ENCODE peak calls at places on chromosomes 4 and X, in six cellular contexts. N is astrocyte of the spinal cord, G is choroid plexus epithelial cell, W is NB4, P is K562, V is fibroblast of lung. S is an unnamed sample.

GRCh38 chrX:120741452-120741851 is 111.6 kb upstream of the C1GALT1C1 start:
- DNase-seq in N (no peak), G (no peak), W (no peak), P (no peak), V (no peak), S (no peak)

GRCh38 chr4:87209696-87210095 is 10.7 kb downstream of the KLHL8 start:
- DNase-seq in N (no peak), G (no peak), W (peak), P (peak), V (no peak), S (no peak)

GRCh38 chr4:124030038-124030638 is 633.5 kb downstream of the SPRY1 start:
- DNase-seq in N (no peak), G (no peak), W (no peak), P (no peak), V (no peak), S (no peak)

GRCh38 chr4:108204518-108204917 is 35.8 kb upstream of the LEF1 start:
- DNase-seq in N (peak), G (no peak), W (no peak), P (no peak), V (peak), S (no peak)

GRCh38 chr4:177441061-177441802 is 1.0 kb downstream of the AGA start:
- DNase-seq in N (peak), G (peak), W (peak), P (peak), V (peak), S (no peak)

GRCh38 chr4:23932935-23933334 is 43.1 kb upstream of the PPARGC1A start:
- DNase-seq in N (peak), G (peak), W (no peak), P (no peak), V (peak), S (peak)

GRCh38 chr4:83282049-83282535 is 2.5 kb downstream of the COQ2 start:
- DNase-seq in N (peak), G (peak), W (peak), P (peak), V (peak), S (peak)

GRCh38 chrX:57596109-57596870 is 4.5 kb downstream of the ZXDB start:
- DNase-seq in N (no peak), G (no peak), W (no peak), P (peak), V (no peak), S (no peak)

GRCh38 chr4:134622194-134622593 is 420.6 kb upstream of the PABPC4L start:
- DNase-seq in N (no peak), G (no peak), W (no peak), P (no peak), V (no peak), S (no peak)

GRCh38 chr4:136713140-136713539 is 819.2 kb downstream of the PCDH18 start:
- DNase-seq in N (peak), G (peak), W (no peak), P (no peak), V (peak), S (no peak)

GRCh38 chr4:43680416-43680815 is 768.2 kb downstream of the KCTD8 start:
- DNase-seq in N (no peak), G (no peak), W (no peak), P (no peak), V (no peak), S (no peak)

GRCh38 chr4:3654036-3654807 is 112.0 kb upstream of the ADRA2C start:
- DNase-seq in N (no peak), G (no peak), W (no peak), P (no peak), V (no peak), S (no peak)

GRCh38 chr4:92184566-92184965 is 119.2 kb upstream of the GRID2 start:
- DNase-seq in N (peak), G (no peak), W (no peak), P (peak), V (peak), S (peak)

GRCh38 chrX:856901-857300 is 226.3 kb downstream of the SHOX start:
- DNase-seq in N (no peak), G (no peak), W (peak), P (no peak), V (no peak), S (peak)

GRCh38 chrX:149825424-149825823 is 43.7 kb downstream of the MAGEA9 start:
- DNase-seq in N (no peak), G (peak), W (peak), P (peak), V (no peak), S (no peak)

GRCh38 chrX:84153538-84153937 is 34.5 kb downstream of the RPS6KA6 start:
- DNase-seq in N (no peak), G (no peak), W (no peak), P (no peak), V (peak), S (no peak)

GRCh38 chr4:138609943-138610350 is 367.8 kb upstream of the SLC7A11 start:
- DNase-seq in N (peak), G (peak), W (no peak), P (peak), V (peak), S (peak)

GRCh38 chr4:78612398-78613005 is 60.9 kb downstream of the ANXA3 start:
- DNase-seq in N (peak), G (peak), W (peak), P (peak), V (peak), S (no peak)

GRCh38 chrX:40474205-40474626 is 106.6 kb upstream of the ATP6AP2 start:
- DNase-seq in N (peak), G (peak), W (no peak), P (no peak), V (peak), S (no peak)

GRCh38 chrX:73728518-73729023 is 165.6 kb downstream of the CHIC1 start:
- DNase-seq in N (no peak), G (no peak), W (no peak), P (no peak), V (no peak), S (no peak)

GRCh38 chr4:129355529-129355928 is 259.6 kb downstream of the C4orf33 start:
- DNase-seq in N (peak), G (peak), W (no peak), P (no peak), V (peak), S (no peak)

GRCh38 chr4:163548481-163549243 is 54.2 kb downstream of the TMA16 start:
- DNase-seq in N (peak), G (peak), W (peak), P (peak), V (peak), S (peak)

GRCh38 chr4:99886146-99886545 is 8.1 kb downstream of the LAMTOR3 start:
- DNase-seq in N (peak), G (peak), W (no peak), P (no peak), V (peak), S (no peak)

GRCh38 chr4:145736241-145736831 is 56.4 kb downstream of the C4orf51 start:
- DNase-seq in N (peak), G (no peak), W (no peak), P (no peak), V (peak), S (no peak)

GRCh38 chrX:63488546-63489373 is 137.6 kb upstream of the SPIN4 start:
- DNase-seq in N (no peak), G (no peak), W (no peak), P (no peak), V (no peak), S (no peak)

GRCh38 chr4:1594871-1595788 is 89.0 kb downstream of the FAM53A start:
- DNase-seq in N (no peak), G (no peak), W (no peak), P (no peak), V (no peak), S (no peak)

GRCh38 chr4:86442881-86443280 is 83.0 kb upstream of the MAPK10 start:
- DNase-seq in N (no peak), G (no peak), W (no peak), P (no peak), V (no peak), S (no peak)

GRCh38 chrX:56994375-56995270 is 718 bp downstream of the SPIN3 start:
- DNase-seq in N (peak), G (no peak), W (no peak), P (no peak), V (peak), S (no peak)

GRCh38 chr4:81565137-81565870 is 93.6 kb upstream of the RASGEF1B start:
- DNase-seq in N (peak), G (peak), W (no peak), P (peak), V (peak), S (peak)

GRCh38 chr4:26145212-26145611 is 175.6 kb upstream of the RBPJ start:
- DNase-seq in N (no peak), G (no peak), W (no peak), P (no peak), V (no peak), S (no peak)

GRCh38 chr4:15327311-15328298 is 100.2 kb upstream of the C1QTNF7 start:
- DNase-seq in N (peak), G (peak), W (no peak), P (no peak), V (peak), S (peak)
- H3K4me3 ChIP-seq in N (no peak), G (no peak), W (no peak), P (no peak), V (no peak), S (no peak)

GRCh38 chrX:14026121-14026520 is 3.6 kb downstream of the GEMIN8 start:
- DNase-seq in N (no peak), G (no peak), W (no peak), P (no peak), V (no peak), S (no peak)

GRCh38 chrX:14029039-14029424 is 660 bp downstream of the GEMIN8 start:
- DNase-seq in N (no peak), G (no peak), W (peak), P (peak), V (no peak), S (no peak)

GRCh38 chrX:14027031-14027430 is 2.7 kb downstream of the GEMIN8 start:
- DNase-seq in N (peak), G (peak), W (peak), P (no peak), V (peak), S (no peak)

GRCh38 chrX:14028473-14028872 is 1.2 kb downstream of the GEMIN8 start:
- DNase-seq in N (no peak), G (no peak), W (no peak), P (no peak), V (no peak), S (no peak)

DNA sequence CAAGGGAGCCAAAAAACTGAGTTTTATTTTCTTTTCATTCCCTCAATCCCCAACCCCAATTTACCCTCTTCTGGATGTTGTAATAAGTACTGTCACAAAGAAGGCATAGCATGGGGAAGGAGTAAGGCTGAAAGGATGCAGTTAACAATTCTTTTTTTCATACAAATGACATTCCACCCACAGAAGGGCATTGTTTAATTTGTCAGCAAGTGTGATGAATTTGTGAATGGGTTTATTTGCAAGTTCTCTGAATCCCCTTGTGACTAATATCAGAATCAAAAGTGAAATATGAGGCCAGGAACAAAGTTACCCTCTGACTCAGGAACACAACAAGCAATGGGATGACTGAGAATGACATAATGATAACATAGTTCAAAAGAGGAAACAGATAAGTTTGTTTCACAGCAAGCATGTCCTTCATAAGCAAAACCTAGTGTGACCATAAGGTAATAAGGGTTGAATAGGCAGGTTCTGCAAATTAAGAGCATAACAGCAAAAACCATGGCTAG is 2.1 kb downstream of the GEMIN8 start:
- DNase-seq in N (peak), G (peak), W (peak), P (peak), V (peak), S (peak)
- H3K4me3 ChIP-seq in N (no peak), G (no peak), W (peak), P (no peak), V (peak), S (no peak)

GRCh38 chr4:65538571-65538970 is 131.7 kb downstream of the EPHA5 start:
- DNase-seq in N (peak), G (peak), W (no peak), P (no peak), V (peak), S (peak)
- H3K4me3 ChIP-seq in N (no peak), G (no peak), W (no peak), P (no peak), V (no peak), S (no peak)

GRCh38 chr4:174119051-174119450 is 164.4 kb downstream of the FBXO8 start:
- DNase-seq in N (peak), G (peak), W (peak), P (no peak), V (peak), S (peak)
- H3K4me3 ChIP-seq in N (no peak), G (no peak), W (no peak), P (no peak), V (no peak), S (no peak)

DNA sequence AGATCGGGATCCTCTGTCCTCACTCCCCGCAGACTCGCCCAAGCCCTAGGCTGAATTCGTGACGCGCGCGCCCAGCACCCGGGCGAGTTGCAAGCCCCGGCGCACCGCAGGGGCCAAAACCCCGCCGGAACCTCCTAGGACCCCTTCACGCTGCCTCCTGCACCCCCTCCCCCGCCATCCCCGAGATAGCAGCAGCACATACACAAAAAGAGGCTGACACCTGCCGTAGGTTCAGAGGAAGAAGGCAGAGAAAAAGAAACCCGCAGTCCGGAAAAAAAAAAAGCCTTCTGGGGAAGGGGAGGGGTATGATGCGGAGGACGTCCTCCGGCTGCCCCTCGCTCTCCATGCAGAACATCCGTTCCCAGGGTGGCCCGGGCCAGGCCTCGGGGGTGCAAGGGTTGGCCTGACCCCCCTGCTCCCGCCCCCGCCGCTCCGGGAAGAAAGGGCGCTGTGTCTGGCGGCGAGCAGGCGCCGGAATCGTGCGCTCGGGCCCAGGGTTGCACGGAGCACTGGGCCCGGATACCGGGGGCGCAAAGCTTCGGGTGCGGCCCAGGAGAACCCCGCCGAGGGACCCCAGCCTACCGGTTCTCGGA is 2.5 kb downstream of the NLGN4X start:
- DNase-seq in N (peak), G (no peak), W (no peak), P (no peak), V (peak), S (no peak)
- H3K4me3 ChIP-seq in N (peak), G (no peak), W (no peak), P (no peak), V (no peak), S (peak)

DNA sequence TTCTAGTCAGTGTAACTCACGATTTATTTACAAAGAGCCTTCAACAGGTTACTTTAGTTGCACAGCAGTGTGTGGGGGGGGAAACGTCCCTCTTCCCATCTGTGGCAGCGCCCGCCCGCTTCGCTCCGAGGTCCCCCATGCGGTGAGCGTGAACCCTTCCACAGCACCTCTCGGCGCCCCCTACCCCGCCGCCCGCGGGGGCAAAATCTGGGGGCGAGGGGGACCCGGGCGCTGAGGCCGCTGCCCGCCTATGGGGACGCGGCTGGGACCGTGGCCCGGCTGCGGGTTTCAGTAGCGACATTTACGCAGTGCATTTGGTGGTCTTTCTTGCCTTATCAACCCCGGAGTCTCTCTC is 6.4 kb downstream of the NKX6-1 start:
- DNase-seq in N (no peak), G (no peak), W (no peak), P (no peak), V (no peak), S (no peak)
- H3K4me3 ChIP-seq in N (no peak), G (no peak), W (no peak), P (no peak), V (no peak), S (no peak)

DNA sequence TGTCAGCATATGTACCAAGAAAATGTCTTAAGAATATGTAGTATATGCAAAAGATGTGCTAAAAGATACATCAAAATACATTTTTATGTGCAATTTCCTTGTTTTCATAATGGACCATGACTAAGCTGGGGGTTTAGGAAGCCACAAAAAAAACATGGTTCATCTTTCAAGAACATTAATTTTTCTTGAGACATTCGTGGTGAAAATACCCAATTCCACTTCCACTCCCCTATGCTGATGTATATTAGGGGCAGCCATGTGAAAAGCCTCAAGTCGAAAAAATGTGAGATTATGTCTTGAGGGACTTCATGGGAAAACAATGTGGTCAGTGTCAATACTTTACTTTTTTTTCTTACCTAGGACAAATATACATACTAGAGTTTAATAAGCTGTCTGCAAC is 1599.6 kb downstream of the ARAP2 start:
- DNase-seq in N (peak), G (no peak), W (no peak), P (no peak), V (no peak), S (peak)
- H3K4me3 ChIP-seq in N (no peak), G (no peak), W (no peak), P (no peak), V (no peak), S (no peak)

GRCh38 chr4:169136330-169136729 is 126.3 kb upstream of the CBR4 start:
- DNase-seq in N (no peak), G (no peak), W (no peak), P (no peak), V (no peak), S (no peak)
- H3K4me3 ChIP-seq in N (no peak), G (no peak), W (no peak), P (no peak), V (no peak), S (no peak)

GRCh38 chrX:2708601-2709200 is 17.6 kb downstream of the CD99 start:
- DNase-seq in N (no peak), G (no peak), W (peak), P (no peak), V (no peak), S (no peak)

GRCh38 chrX:2708016-2708415 is 16.9 kb downstream of the CD99 start:
- DNase-seq in N (no peak), G (no peak), W (peak), P (no peak), V (no peak), S (no peak)

GRCh38 chrX:2711441-2711840 is 20.3 kb downstream of the CD99 start:
- DNase-seq in N (no peak), G (no peak), W (no peak), P (no peak), V (no peak), S (no peak)

GRCh38 chrX:2710496-2710895 is 19.4 kb downstream of the CD99 start:
- DNase-seq in N (no peak), G (peak), W (no peak), P (no peak), V (peak), S (no peak)

GRCh38 chrX:2710041-2710471 is 19.0 kb downstream of the CD99 start:
- DNase-seq in N (peak), G (peak), W (peak), P (peak), V (peak), S (no peak)
- H3K4me3 ChIP-seq in N (peak), G (peak), W (no peak), P (no peak), V (peak), S (peak)

GRCh38 chr4:7902826-7903225 is 36.8 kb downstream of the AFAP1 start:
- DNase-seq in N (no peak), G (no peak), W (no peak), P (no peak), V (peak), S (no peak)

GRCh38 chr4:7902101-7902553 is 37.5 kb downstream of the AFAP1 start:
- DNase-seq in N (no peak), G (no peak), W (no peak), P (no peak), V (no peak), S (no peak)

GRCh38 chr4:7904108-7904516 is 35.5 kb downstream of the AFAP1 start:
- DNase-seq in N (peak), G (peak), W (no peak), P (no peak), V (peak), S (peak)

GRCh38 chr4:7904942-7905341 is 34.7 kb downstream of the AFAP1 start:
- DNase-seq in N (peak), G (peak), W (no peak), P (no peak), V (peak), S (peak)

GRCh38 chr4:7903686-7904085 is 36.0 kb downstream of the AFAP1 start:
- DNase-seq in N (peak), G (peak), W (no peak), P (no peak), V (peak), S (no peak)
- H3K4me3 ChIP-seq in N (no peak), G (no peak), W (no peak), P (no peak), V (peak), S (no peak)